ENCODE peak calls at places on chromosomes 13 and 19, in eight cellular contexts. K is fibroblast of lung; U is activated B cell treated with CpG ODN at 0.5 μM for 24 hours; T is HEK293T; O is activated T-cell treated with anti-CD3 and anti-CD28 coated beads for 48 hours; V is colonic mucosa; P is activated gamma-delta T cell treated with anti-CD3 and anti-CD28 coated beads, Interleukin-2, amount 50 U/mL, for 16 hours; E is CD8-positive, alpha-beta memory T cell. H is an unnamed sample.

GRCh38 chr19:29376855-29377354 is 148.9 kb upstream of the VSTM2B start:
- DNase-seq in K (no peak), U (no peak), T (no peak), O (no peak), V (peak; percentile 13), P (no peak), E (no peak), H (no peak)

GRCh38 chr13:50408068-50408467 is 392.8 kb downstream of the KCNRG start:
- DNase-seq in K (no peak), U (no peak), T (no peak), O (no peak), V (no peak), P (no peak), E (no peak), H (no peak)

GRCh38 chr13:79987323-79987722 is 353.6 kb downstream of the SPRY2 start:
- DNase-seq in K (no peak), U (no peak), T (no peak), O (no peak), V (no peak), P (no peak), E (no peak), H (no peak)

GRCh38 chr13:99516153-99516929 is 15.1 kb downstream of the TM9SF2 start:
- DNase-seq in K (no peak), U (no peak), T (no peak), O (no peak), V (no peak), P (no peak), E (no peak), H (no peak)

GRCh38 chr13:76992548-76993001 is 694 bp downstream of the CLN5 start:
- DNase-seq in K (peak; percentile 14), U (peak; percentile 23), T (peak; percentile 42), O (no peak), V (peak; percentile 61), P (no peak), E (no peak), H (no peak)

GRCh38 chr19:35037716-35038622 is 3.6 kb upstream of the HPN start:
- DNase-seq in K (no peak), U (no peak), T (no peak), O (no peak), V (no peak), P (no peak), E (no peak), H (peak; percentile 70)

GRCh38 chr19:38644719-38645118 is 2.7 kb upstream of the ACTN4 start:
- DNase-seq in K (no peak), U (no peak), T (no peak), O (no peak), V (peak; percentile 66), P (no peak), E (no peak), H (no peak)

GRCh38 chr13:80341098-80341701 is at the start of gene SPRY2:
- DNase-seq in K (peak; percentile 97), U (peak; percentile 54), T (peak; percentile 95), O (peak; percentile 31), V (peak; percentile 94), P (peak; percentile 36), E (peak; percentile 40), H (peak; percentile 96)

GRCh38 chr13:111973186-111974064 is 93.5 kb upstream of the SOX1 start:
- DNase-seq in K (no peak), U (no peak), T (no peak), O (no peak), V (no peak), P (no peak), E (no peak), H (no peak)

GRCh38 chr19:51107406-51108065 is 673 bp downstream of the CTU1 start:
- DNase-seq in K (peak; percentile 43), U (no peak), T (peak; percentile 26), O (no peak), V (no peak), P (no peak), E (no peak), H (no peak)

GRCh38 chr13:25733061-25733491 is 318.7 kb downstream of the SHISA2 start:
- DNase-seq in K (peak; percentile 85), U (no peak), T (no peak), O (no peak), V (no peak), P (no peak), E (no peak), H (no peak)

GRCh38 chr19:35539850-35540249 is 5.6 kb upstream of the TMEM147 start:
- DNase-seq in K (no peak), U (no peak), T (no peak), O (no peak), V (no peak), P (no peak), E (no peak), H (no peak)

GRCh38 chr13:79392882-79393563 is 13.0 kb downstream of the RBM26 start:
- DNase-seq in K (peak; percentile 92), U (no peak), T (no peak), O (no peak), V (no peak), P (no peak), E (peak; percentile 49), H (no peak)

GRCh38 chr19:16887353-16888265 is 1.2 kb upstream of the F2RL3 start:
- DNase-seq in K (no peak), U (no peak), T (no peak), O (no peak), V (no peak), P (no peak), E (no peak), H (no peak)

GRCh38 chr19:34387446-34387810 is 16.8 kb upstream of the PDCD2L start:
- DNase-seq in K (no peak), U (no peak), T (no peak), O (no peak), V (no peak), P (no peak), E (no peak), H (no peak)

GRCh38 chr19:29410974-29411615 is 114.7 kb upstream of the VSTM2B start:
- DNase-seq in K (no peak), U (no peak), T (no peak), O (no peak), V (no peak), P (no peak), E (no peak), H (no peak)

GRCh38 chr19:4208385-4209094 is 20.8 kb upstream of the EBI3 start:
- DNase-seq in K (peak; percentile 32), U (no peak), T (no peak), O (no peak), V (peak; percentile 49), P (no peak), E (no peak), H (no peak)

GRCh38 chr13:47672982-47673670 is 327.9 kb downstream of the SUCLA2 start:
- DNase-seq in K (peak; percentile 94), U (no peak), T (no peak), O (no peak), V (no peak), P (no peak), E (no peak), H (peak; percentile 26)

GRCh38 chr13:29507356-29507755 is 88.1 kb downstream of the SLC7A1 start:
- DNase-seq in K (no peak), U (peak; percentile 11), T (no peak), O (no peak), V (no peak), P (no peak), E (no peak), H (no peak)

GRCh38 chr13:19169991-19170390 is 11.6 kb downstream of the TUBA3C start:
- DNase-seq in K (no peak), U (no peak), T (no peak), O (no peak), V (no peak), P (no peak), E (no peak), H (no peak)

GRCh38 chr19:10699650-10700335 is 1.4 kb upstream of the QTRT1 start:
- DNase-seq in K (peak; percentile 36), U (peak; percentile 28), T (peak; percentile 46), O (peak; percentile 43), V (peak; percentile 76), P (peak; percentile 57), E (peak; percentile 50), H (no peak)

GRCh38 chr19:32921624-32922023 is 50.1 kb downstream of the CEP89 start:
- DNase-seq in K (no peak), U (no peak), T (no peak), O (peak; percentile 6), V (no peak), P (no peak), E (no peak), H (no peak)

GRCh38 chr19:543912-544608 is at the start of gene GZMM:
- DNase-seq in K (no peak), U (no peak), T (no peak), O (peak; percentile 64), V (no peak), P (peak; percentile 69), E (peak; percentile 91), H (no peak)

GRCh38 chr19:14554382-14554812 is 17.5 kb downstream of the NDUFB7 start:
- DNase-seq in K (no peak), U (no peak), T (no peak), O (no peak), V (peak; percentile 45), P (no peak), E (no peak), H (no peak)

GRCh38 chr13:21752501-21752900 is 81.6 kb downstream of the FGF9 start:
- DNase-seq in K (no peak), U (no peak), T (no peak), O (no peak), V (no peak), P (no peak), E (no peak), H (no peak)

GRCh38 chr19:7831452-7831851 is 1.4 kb downstream of the EVI5L start:
- DNase-seq in K (peak; percentile 46), U (no peak), T (peak; percentile 67), O (no peak), V (no peak), P (no peak), E (no peak), H (no peak)

GRCh38 chr19:8445488-8446001 is 770 bp downstream of the HNRNPM start:
- DNase-seq in K (peak; percentile 43), U (peak; percentile 53), T (peak; percentile 27), O (peak; percentile 49), V (peak; percentile 68), P (no peak), E (peak; percentile 16), H (peak; percentile 72)

GRCh38 chr13:43195551-43195950 is 172.2 kb downstream of the DNAJC15 start:
- DNase-seq in K (no peak), U (no peak), T (no peak), O (no peak), V (no peak), P (no peak), E (no peak), H (no peak)